ENCODE peak calls at places on chromosomes 1 and 21, in six cellular contexts. One of them, this sample, is unnamed.

GRCh38 chr1:83900530-83900929 is 98.4 kb downstream of the TTLL7 start:
- DNase-seq in endodermal cell: no peak
- DNase-seq in T-helper 9 cell: no peak
- DNase-seq in OCI-M1: peak
- DNase-seq in CD8-positive, alpha-beta T cell: no peak
- DNase-seq in endothelial cell: no peak
- DNase-seq in this sample: no peak

GRCh38 chr1:196732526-196732925 is 42.1 kb upstream of the CFHR3 start:
- DNase-seq in endodermal cell: no peak
- DNase-seq in T-helper 9 cell: no peak
- DNase-seq in CD8-positive, alpha-beta T cell: no peak
- DNase-seq in OCI-M1: no peak
- DNase-seq in endothelial cell: no peak
- DNase-seq in this sample: no peak

GRCh38 chr1:93738075-93738622 is 56.5 kb upstream of the BCAR3 start:
- DNase-seq in CD8-positive, alpha-beta T cell: no peak
- DNase-seq in endodermal cell: no peak
- DNase-seq in T-helper 9 cell: no peak
- DNase-seq in OCI-M1: no peak
- DNase-seq in endothelial cell: no peak
- DNase-seq in this sample: no peak

GRCh38 chr1:42998381-42998780 is 39.7 kb upstream of the SLC2A1 start:
- DNase-seq in endodermal cell: no peak
- DNase-seq in endothelial cell: no peak
- DNase-seq in T-helper 9 cell: no peak
- DNase-seq in OCI-M1: no peak
- DNase-seq in CD8-positive, alpha-beta T cell: no peak
- DNase-seq in this sample: no peak

GRCh38 chr21:28899744-28900143 is 92.9 kb downstream of the LTN1 start:
- DNase-seq in T-helper 9 cell: no peak
- DNase-seq in OCI-M1: peak
- DNase-seq in endodermal cell: no peak
- DNase-seq in endothelial cell: no peak
- DNase-seq in CD8-positive, alpha-beta T cell: no peak
- DNase-seq in this sample: no peak

GRCh38 chr1:54575605-54576004 is 27.6 kb downstream of the ACOT11 start:
- DNase-seq in endodermal cell: no peak
- DNase-seq in T-helper 9 cell: no peak
- DNase-seq in CD8-positive, alpha-beta T cell: no peak
- DNase-seq in endothelial cell: no peak
- DNase-seq in OCI-M1: no peak
- DNase-seq in this sample: no peak

GRCh38 chr1:212606042-212606733 is 2.4 kb upstream of the ATF3 start:
- DNase-seq in OCI-M1: peak
- DNase-seq in CD8-positive, alpha-beta T cell: no peak
- DNase-seq in endothelial cell: no peak
- DNase-seq in endodermal cell: peak
- DNase-seq in T-helper 9 cell: no peak
- DNase-seq in this sample: no peak

GRCh38 chr21:18298228-18298627 is 53.6 kb downstream of the CHODL start:
- DNase-seq in OCI-M1: peak
- DNase-seq in CD8-positive, alpha-beta T cell: no peak
- DNase-seq in T-helper 9 cell: no peak
- DNase-seq in endothelial cell: no peak
- DNase-seq in endodermal cell: peak
- DNase-seq in this sample: no peak

GRCh38 chr1:224045556-224045955 is 68.4 kb upstream of the FBXO28 start:
- DNase-seq in T-helper 9 cell: no peak
- DNase-seq in endothelial cell: no peak
- DNase-seq in CD8-positive, alpha-beta T cell: no peak
- DNase-seq in OCI-M1: no peak
- DNase-seq in endodermal cell: no peak
- DNase-seq in this sample: no peak

GRCh38 chr1:40383488-40384412 is 10.2 kb downstream of the SMAP2 start:
- DNase-seq in CD8-positive, alpha-beta T cell: no peak
- DNase-seq in endodermal cell: no peak
- DNase-seq in endothelial cell: no peak
- DNase-seq in T-helper 9 cell: no peak
- DNase-seq in OCI-M1: peak
- DNase-seq in this sample: no peak

GRCh38 chr1:234373938-234374240 is 633 bp downstream of the COA6 start:
- DNase-seq in OCI-M1: peak
- DNase-seq in CD8-positive, alpha-beta T cell: no peak
- DNase-seq in endothelial cell: no peak
- DNase-seq in endodermal cell: no peak
- DNase-seq in T-helper 9 cell: no peak
- DNase-seq in this sample: no peak

GRCh38 chr1:60114735-60115318 is 41.3 kb upstream of the C1orf87 start:
- DNase-seq in endodermal cell: peak
- DNase-seq in OCI-M1: no peak
- DNase-seq in CD8-positive, alpha-beta T cell: no peak
- DNase-seq in endothelial cell: no peak
- DNase-seq in T-helper 9 cell: no peak
- DNase-seq in this sample: no peak

GRCh38 chr1:85166343-85166742 is 34.5 kb downstream of the SYDE2 start:
- DNase-seq in OCI-M1: no peak
- DNase-seq in T-helper 9 cell: no peak
- DNase-seq in endodermal cell: no peak
- DNase-seq in endothelial cell: no peak
- DNase-seq in CD8-positive, alpha-beta T cell: no peak
- DNase-seq in this sample: no peak

GRCh38 chr1:206467915-206468314 is 2.4 kb upstream of the IKBKE start:
- DNase-seq in CD8-positive, alpha-beta T cell: no peak
- DNase-seq in endothelial cell: no peak
- DNase-seq in endodermal cell: no peak
- DNase-seq in OCI-M1: no peak
- DNase-seq in T-helper 9 cell: no peak
- DNase-seq in this sample: no peak

GRCh38 chr1:65421341-65422174 is 1.1 kb downstream of the LEPR start:
- DNase-seq in T-helper 9 cell: no peak
- DNase-seq in endothelial cell: no peak
- DNase-seq in endodermal cell: no peak
- DNase-seq in OCI-M1: peak
- DNase-seq in CD8-positive, alpha-beta T cell: no peak
- DNase-seq in this sample: no peak

GRCh38 chr1:221093903-221094865 is 214.9 kb downstream of the HLX start:
- DNase-seq in endodermal cell: no peak
- DNase-seq in CD8-positive, alpha-beta T cell: no peak
- DNase-seq in OCI-M1: peak
- DNase-seq in T-helper 9 cell: no peak
- DNase-seq in endothelial cell: no peak
- DNase-seq in this sample: no peak

GRCh38 chr1:242011879-242012674 is 13.2 kb upstream of the MAP1LC3C start:
- DNase-seq in CD8-positive, alpha-beta T cell: no peak
- DNase-seq in T-helper 9 cell: no peak
- DNase-seq in endothelial cell: no peak
- DNase-seq in endodermal cell: no peak
- DNase-seq in OCI-M1: peak
- DNase-seq in this sample: no peak

GRCh38 chr1:7255303-7256058 is 470.2 kb downstream of the CAMTA1 start:
- DNase-seq in endodermal cell: no peak
- DNase-seq in CD8-positive, alpha-beta T cell: no peak
- DNase-seq in T-helper 9 cell: no peak
- DNase-seq in endothelial cell: no peak
- DNase-seq in OCI-M1: no peak
- DNase-seq in this sample: no peak

GRCh38 chr1:94014635-94015488 is 105.6 kb upstream of the GCLM start:
- DNase-seq in endodermal cell: no peak
- DNase-seq in CD8-positive, alpha-beta T cell: no peak
- DNase-seq in endothelial cell: no peak
- DNase-seq in T-helper 9 cell: no peak
- DNase-seq in OCI-M1: peak
- DNase-seq in this sample: no peak

GRCh38 chr1:91511386-91511785 is 10.7 kb downstream of the CDC7 start:
- DNase-seq in CD8-positive, alpha-beta T cell: no peak
- DNase-seq in OCI-M1: peak
- DNase-seq in T-helper 9 cell: no peak
- DNase-seq in endothelial cell: no peak
- DNase-seq in endodermal cell: no peak
- DNase-seq in this sample: no peak

GRCh38 chr1:3543076-3544049 is 67.9 kb downstream of the MEGF6 start:
- DNase-seq in CD8-positive, alpha-beta T cell: no peak
- DNase-seq in OCI-M1: no peak
- DNase-seq in endodermal cell: peak
- DNase-seq in T-helper 9 cell: no peak
- DNase-seq in endothelial cell: no peak
- DNase-seq in this sample: no peak

GRCh38 chr1:162629651-162630050 is 2.6 kb upstream of the DDR2 start:
- DNase-seq in T-helper 9 cell: no peak
- DNase-seq in endothelial cell: no peak
- DNase-seq in CD8-positive, alpha-beta T cell: no peak
- DNase-seq in endodermal cell: no peak
- DNase-seq in OCI-M1: no peak
- DNase-seq in this sample: no peak

GRCh38 chr1:206489980-206490534 is 17.3 kb upstream of the RASSF5 start:
- DNase-seq in endothelial cell: peak
- DNase-seq in OCI-M1: peak
- DNase-seq in T-helper 9 cell: peak
- DNase-seq in endodermal cell: peak
- DNase-seq in CD8-positive, alpha-beta T cell: peak
- DNase-seq in this sample: peak

GRCh38 chr1:228842094-228842775 is 107.0 kb downstream of the RHOU start:
- DNase-seq in endothelial cell: no peak
- DNase-seq in T-helper 9 cell: no peak
- DNase-seq in endodermal cell: peak
- DNase-seq in CD8-positive, alpha-beta T cell: no peak
- DNase-seq in OCI-M1: peak
- DNase-seq in this sample: no peak

GRCh38 chr1:160768295-160768657 is 27.7 kb upstream of the LY9 start:
- DNase-seq in CD8-positive, alpha-beta T cell: peak
- DNase-seq in endodermal cell: peak
- DNase-seq in OCI-M1: peak
- DNase-seq in T-helper 9 cell: peak
- DNase-seq in endothelial cell: peak
- DNase-seq in this sample: peak

GRCh38 chr1:193438771-193439170 is 252.4 kb upstream of the B3GALT2 start:
- DNase-seq in CD8-positive, alpha-beta T cell: no peak
- DNase-seq in endodermal cell: no peak
- DNase-seq in OCI-M1: no peak
- DNase-seq in endothelial cell: no peak
- DNase-seq in T-helper 9 cell: no peak
- DNase-seq in this sample: no peak

GRCh38 chr1:203199002-203199401 is 12.5 kb upstream of the CHI3L1 start:
- DNase-seq in T-helper 9 cell: no peak
- DNase-seq in endodermal cell: no peak
- DNase-seq in OCI-M1: no peak
- DNase-seq in endothelial cell: no peak
- DNase-seq in CD8-positive, alpha-beta T cell: no peak
- DNase-seq in this sample: no peak

GRCh38 chr1:223231581-223231980 is 88.5 kb upstream of the TLR5 start:
- DNase-seq in T-helper 9 cell: no peak
- DNase-seq in OCI-M1: no peak
- DNase-seq in endodermal cell: no peak
- DNase-seq in CD8-positive, alpha-beta T cell: no peak
- DNase-seq in endothelial cell: no peak
- DNase-seq in this sample: no peak

GRCh38 chr1:81867235-81867634 is 66.5 kb downstream of the ADGRL2 start:
- DNase-seq in endodermal cell: no peak
- DNase-seq in CD8-positive, alpha-beta T cell: no peak
- DNase-seq in OCI-M1: no peak
- DNase-seq in endothelial cell: no peak
- DNase-seq in T-helper 9 cell: no peak
- DNase-seq in this sample: no peak

GRCh38 chr21:44449473-44450363 is 5.6 kb upstream of the LRRC3 start:
- DNase-seq in endothelial cell: peak
- DNase-seq in endodermal cell: peak
- DNase-seq in T-helper 9 cell: no peak
- DNase-seq in OCI-M1: peak
- DNase-seq in CD8-positive, alpha-beta T cell: no peak
- DNase-seq in this sample: no peak

GRCh38 chr1:197994907-197995407 is 77.8 kb downstream of the LHX9 start:
- DNase-seq in OCI-M1: peak
- DNase-seq in endothelial cell: no peak
- DNase-seq in CD8-positive, alpha-beta T cell: no peak
- DNase-seq in T-helper 9 cell: no peak
- DNase-seq in endodermal cell: no peak
- DNase-seq in this sample: peak

GRCh38 chr1:41681331-41682136 is 197.1 kb upstream of the EDN2 start:
- DNase-seq in endodermal cell: no peak
- DNase-seq in T-helper 9 cell: no peak
- DNase-seq in CD8-positive, alpha-beta T cell: no peak
- DNase-seq in OCI-M1: no peak
- DNase-seq in endothelial cell: no peak
- DNase-seq in this sample: no peak

GRCh38 chr1:244322791-244323521 is 128.8 kb downstream of the ADSS2 start:
- DNase-seq in CD8-positive, alpha-beta T cell: no peak
- DNase-seq in OCI-M1: peak
- DNase-seq in endothelial cell: no peak
- DNase-seq in T-helper 9 cell: no peak
- DNase-seq in endodermal cell: peak
- DNase-seq in this sample: peak

This sample was measured in right lobe of liver.